ENCODE peak calls at places on chromosomes 5 and 9, in ten cellular contexts. One of them, this sample, is unnamed.

GRCh38 chr5:62790348-62790747 is 211.7 kb downstream of the LRRC70 start:
- DNase-seq in Peyer's patch: no peak
- DNase-seq in activated effector memory CD4-positive, alpha-beta T cell treated with anti-CD3 and anti-CD28 coated beads, Interleukin-2, amount 50 U/mL, for 16 hours: no peak
- DNase-seq in pancreas: no peak
- DNase-seq in GM20000: no peak
- DNase-seq in amygdala: no peak
- DNase-seq in D341Med: no peak
- DNase-seq in cardiac fibroblast: peak
- DNase-seq in DMS79 treated with DMSO at 0.1 percent for 48 hours: peak
- DNase-seq in Kasumi-1: no peak
- DNase-seq in this sample: no peak

GRCh38 chr9:114180701-114181582 is 25.6 kb downstream of the COL27A1 start:
- DNase-seq in pancreas: no peak
- DNase-seq in D341Med: no peak
- DNase-seq in cardiac fibroblast: no peak
- DNase-seq in activated effector memory CD4-positive, alpha-beta T cell treated with anti-CD3 and anti-CD28 coated beads, Interleukin-2, amount 50 U/mL, for 16 hours: no peak
- DNase-seq in amygdala: no peak
- DNase-seq in GM20000: no peak
- DNase-seq in Peyer's patch: no peak
- DNase-seq in DMS79 treated with DMSO at 0.1 percent for 48 hours: no peak
- DNase-seq in Kasumi-1: no peak
- DNase-seq in this sample: no peak

GRCh38 chr5:167294861-167295685 is 996.4 kb upstream of the WWC1 start:
- DNase-seq in D341Med: no peak
- DNase-seq in DMS79 treated with DMSO at 0.1 percent for 48 hours: no peak
- DNase-seq in pancreas: no peak
- DNase-seq in GM20000: no peak
- DNase-seq in amygdala: no peak
- DNase-seq in Peyer's patch: peak
- DNase-seq in Kasumi-1: no peak
- DNase-seq in cardiac fibroblast: peak
- DNase-seq in activated effector memory CD4-positive, alpha-beta T cell treated with anti-CD3 and anti-CD28 coated beads, Interleukin-2, amount 50 U/mL, for 16 hours: no peak
- DNase-seq in this sample: no peak

GRCh38 chr5:133287500-133287899 is 235.7 kb downstream of the HSPA4 start:
- DNase-seq in cardiac fibroblast: peak
- DNase-seq in GM20000: peak
- DNase-seq in activated effector memory CD4-positive, alpha-beta T cell treated with anti-CD3 and anti-CD28 coated beads, Interleukin-2, amount 50 U/mL, for 16 hours: peak
- DNase-seq in D341Med: peak
- DNase-seq in pancreas: peak
- DNase-seq in Kasumi-1: peak
- DNase-seq in amygdala: no peak
- DNase-seq in Peyer's patch: peak
- DNase-seq in DMS79 treated with DMSO at 0.1 percent for 48 hours: no peak
- DNase-seq in this sample: no peak

GRCh38 chr9:30773427-30773826 is 1611.0 kb upstream of the ACO1 start:
- DNase-seq in GM20000: no peak
- DNase-seq in activated effector memory CD4-positive, alpha-beta T cell treated with anti-CD3 and anti-CD28 coated beads, Interleukin-2, amount 50 U/mL, for 16 hours: no peak
- DNase-seq in cardiac fibroblast: no peak
- DNase-seq in amygdala: no peak
- DNase-seq in DMS79 treated with DMSO at 0.1 percent for 48 hours: no peak
- DNase-seq in pancreas: no peak
- DNase-seq in Peyer's patch: no peak
- DNase-seq in Kasumi-1: no peak
- DNase-seq in D341Med: no peak
- DNase-seq in this sample: no peak

GRCh38 chr5:7577381-7577780 is 181.4 kb downstream of the ADCY2 start:
- DNase-seq in cardiac fibroblast: no peak
- DNase-seq in DMS79 treated with DMSO at 0.1 percent for 48 hours: no peak
- DNase-seq in pancreas: no peak
- DNase-seq in Kasumi-1: no peak
- DNase-seq in Peyer's patch: no peak
- DNase-seq in GM20000: no peak
- DNase-seq in D341Med: no peak
- DNase-seq in amygdala: no peak
- DNase-seq in activated effector memory CD4-positive, alpha-beta T cell treated with anti-CD3 and anti-CD28 coated beads, Interleukin-2, amount 50 U/mL, for 16 hours: no peak
- DNase-seq in this sample: no peak

GRCh38 chr5:79075646-79076426 is 6.3 kb downstream of the BHMT2 start:
- DNase-seq in Kasumi-1: no peak
- DNase-seq in amygdala: no peak
- DNase-seq in D341Med: no peak
- DNase-seq in GM20000: no peak
- DNase-seq in DMS79 treated with DMSO at 0.1 percent for 48 hours: no peak
- DNase-seq in pancreas: no peak
- DNase-seq in activated effector memory CD4-positive, alpha-beta T cell treated with anti-CD3 and anti-CD28 coated beads, Interleukin-2, amount 50 U/mL, for 16 hours: no peak
- DNase-seq in cardiac fibroblast: no peak
- DNase-seq in Peyer's patch: no peak
- DNase-seq in this sample: no peak

GRCh38 chr9:117156150-117156688 is 258.6 kb downstream of the ASTN2 start:
- DNase-seq in cardiac fibroblast: no peak
- DNase-seq in Kasumi-1: no peak
- DNase-seq in activated effector memory CD4-positive, alpha-beta T cell treated with anti-CD3 and anti-CD28 coated beads, Interleukin-2, amount 50 U/mL, for 16 hours: no peak
- DNase-seq in Peyer's patch: no peak
- DNase-seq in amygdala: no peak
- DNase-seq in D341Med: no peak
- DNase-seq in DMS79 treated with DMSO at 0.1 percent for 48 hours: no peak
- DNase-seq in GM20000: no peak
- DNase-seq in pancreas: no peak
- DNase-seq in this sample: no peak

GRCh38 chr5:92704590-92704989 is 876.4 kb downstream of the NR2F1-AS1 start:
- DNase-seq in cardiac fibroblast: no peak
- DNase-seq in D341Med: no peak
- DNase-seq in GM20000: no peak
- DNase-seq in activated effector memory CD4-positive, alpha-beta T cell treated with anti-CD3 and anti-CD28 coated beads, Interleukin-2, amount 50 U/mL, for 16 hours: no peak
- DNase-seq in DMS79 treated with DMSO at 0.1 percent for 48 hours: no peak
- DNase-seq in amygdala: no peak
- DNase-seq in Kasumi-1: no peak
- DNase-seq in pancreas: no peak
- DNase-seq in Peyer's patch: no peak
- DNase-seq in this sample: peak

This sample was measured in NCI-H1105 treated with DMSO at 0.1 percent for 48 hours.